ENCODE peak calls at places on chromosomes 2 and 18, in four cellular contexts. One of them, this sample, is unnamed.

GRCh38 chr2:96264656-96265348 is 995 bp downstream of the TMEM127 start:
- DNase-seq in body of pancreas: peak; percentile 35
- DNase-seq in H1: no peak
- DNase-seq in ovary: peak; percentile 22
- DNase-seq in this sample: peak; percentile 34

GRCh38 chr2:234608946-234609345 is 112.1 kb upstream of the ARL4C start:
- DNase-seq in body of pancreas: no peak
- DNase-seq in ovary: no peak
- DNase-seq in H1: no peak
- DNase-seq in this sample: no peak

GRCh38 chr2:195051401-195051800 is 605.6 kb upstream of the SLC39A10 start:
- DNase-seq in H1: no peak
- DNase-seq in ovary: no peak
- DNase-seq in body of pancreas: no peak
- DNase-seq in this sample: no peak

GRCh38 chr2:10658041-10658913 is 31.5 kb downstream of the NOL10 start:
- DNase-seq in ovary: no peak
- DNase-seq in H1: no peak
- DNase-seq in body of pancreas: no peak
- DNase-seq in this sample: no peak

GRCh38 chr2:226184940-226185575 is 614.6 kb downstream of the IRS1 start:
- DNase-seq in ovary: no peak
- DNase-seq in H1: no peak
- DNase-seq in body of pancreas: no peak
- DNase-seq in this sample: no peak

GRCh38 chr18:2656237-2657042 is 914 bp downstream of the SMCHD1 start:
- DNase-seq in body of pancreas: peak; percentile 68
- DNase-seq in H1: no peak
- DNase-seq in ovary: peak; percentile 47
- DNase-seq in this sample: peak; percentile 52

GRCh38 chr18:59915606-59916005 is 15.8 kb downstream of the PMAIP1 start:
- DNase-seq in ovary: no peak
- DNase-seq in H1: no peak
- DNase-seq in body of pancreas: no peak
- DNase-seq in this sample: no peak

GRCh38 chr2:219570924-219571310 is 422 bp downstream of the OBSL1 start:
- DNase-seq in ovary: peak; percentile 45
- DNase-seq in H1: no peak
- DNase-seq in body of pancreas: peak; percentile 43
- DNase-seq in this sample: no peak

GRCh38 chr2:187435756-187436155 is 12.3 kb downstream of the CALCRL start:
- DNase-seq in H1: no peak
- DNase-seq in ovary: no peak
- DNase-seq in body of pancreas: no peak
- DNase-seq in this sample: no peak

GRCh38 chr2:102278720-102279390 is 32.5 kb upstream of the IL1RL1 start:
- DNase-seq in ovary: no peak
- DNase-seq in body of pancreas: no peak
- DNase-seq in H1: no peak
- DNase-seq in this sample: no peak

GRCh38 chr2:110820128-110820527 is 87.8 kb downstream of the ACOXL start:
- DNase-seq in ovary: no peak
- DNase-seq in H1: no peak
- DNase-seq in body of pancreas: no peak
- DNase-seq in this sample: no peak

GRCh38 chr2:174631009-174631981 is 33.7 kb upstream of the WIPF1 start:
- DNase-seq in ovary: no peak
- DNase-seq in body of pancreas: no peak
- DNase-seq in H1: no peak
- DNase-seq in this sample: no peak

GRCh38 chr2:235514627-235515363 is 21.0 kb downstream of the AGAP1 start:
- DNase-seq in body of pancreas: no peak
- DNase-seq in H1: no peak
- DNase-seq in ovary: no peak
- DNase-seq in this sample: no peak

GRCh38 chr2:97748397-97748796 is 35.0 kb downstream of the ZAP70 start:
- DNase-seq in body of pancreas: no peak
- DNase-seq in ovary: no peak
- DNase-seq in H1: peak; percentile 57
- DNase-seq in this sample: no peak

GRCh38 chr18:56789004-56789888 is 138.1 kb downstream of the WDR7 start:
- DNase-seq in body of pancreas: peak; percentile 31
- DNase-seq in H1: no peak
- DNase-seq in ovary: no peak
- DNase-seq in this sample: no peak

GRCh38 chr18:61337527-61337926 is 4.3 kb downstream of the CDH20 start:
- DNase-seq in H1: no peak
- DNase-seq in ovary: no peak
- DNase-seq in body of pancreas: no peak
- DNase-seq in this sample: no peak

GRCh38 chr2:191020221-191020741 is 6.3 kb upstream of the STAT1 start:
- DNase-seq in body of pancreas: peak; percentile 96
- DNase-seq in ovary: peak; percentile 90
- DNase-seq in H1: peak; percentile 85
- DNase-seq in this sample: peak; percentile 94
- TF ChIP-seq POLR2A in body of pancreas: peak; percentile 52
- TF ChIP-seq POLR2A in ovary: peak; percentile 59
- TF ChIP-seq POLR2A in H1: peak; percentile 89
- TF ChIP-seq POLR2A in this sample: peak; percentile 46

GRCh38 chr2:170815746-170816498 is 765 bp upstream of the GAD1 start:
- DNase-seq in body of pancreas: peak; percentile 81
- DNase-seq in H1: no peak
- DNase-seq in ovary: peak; percentile 40
- DNase-seq in this sample: peak; percentile 67
- H3K4me1 ChIP-seq in body of pancreas: peaks cover 53% of the 10 kb centered on the region
- H3K4me1 ChIP-seq in H1: peaks cover 20% of the 10 kb centered on the region
- H3K4me1 ChIP-seq in ovary: peaks cover 6% of the 10 kb centered on the region
- H3K4me1 ChIP-seq in this sample: peaks cover 46% of the 10 kb centered on the region

DNA sequence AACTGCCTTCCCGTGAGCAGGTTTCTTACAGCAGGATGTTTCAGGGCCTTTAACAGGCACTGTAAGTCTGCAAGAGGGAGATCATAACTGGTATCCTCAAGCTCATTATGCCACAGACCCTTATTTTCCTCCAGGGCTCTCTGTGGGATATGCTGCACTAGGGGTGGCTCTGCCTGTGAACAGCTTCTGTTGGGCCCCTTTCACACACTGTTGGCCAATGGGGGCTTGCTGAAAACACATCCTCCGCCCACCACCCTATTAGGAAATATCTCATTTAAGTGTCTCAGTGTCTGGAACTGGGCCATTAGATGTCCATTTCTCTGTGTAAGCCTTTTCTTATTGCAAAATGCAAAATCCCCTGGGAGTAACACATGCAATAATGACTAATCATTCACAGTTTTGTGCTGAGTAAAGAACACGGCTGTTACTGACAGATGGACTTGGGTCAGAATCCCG is 414.3 kb upstream of the HS6ST1 start:
- DNase-seq in H1: no peak
- DNase-seq in body of pancreas: no peak
- DNase-seq in ovary: no peak
- DNase-seq in this sample: no peak
- TF ChIP-seq POLR2A in H1: no peak
- TF ChIP-seq POLR2A in body of pancreas: no peak
- TF ChIP-seq POLR2A in ovary: no peak
- TF ChIP-seq POLR2A in this sample: no peak

DNA sequence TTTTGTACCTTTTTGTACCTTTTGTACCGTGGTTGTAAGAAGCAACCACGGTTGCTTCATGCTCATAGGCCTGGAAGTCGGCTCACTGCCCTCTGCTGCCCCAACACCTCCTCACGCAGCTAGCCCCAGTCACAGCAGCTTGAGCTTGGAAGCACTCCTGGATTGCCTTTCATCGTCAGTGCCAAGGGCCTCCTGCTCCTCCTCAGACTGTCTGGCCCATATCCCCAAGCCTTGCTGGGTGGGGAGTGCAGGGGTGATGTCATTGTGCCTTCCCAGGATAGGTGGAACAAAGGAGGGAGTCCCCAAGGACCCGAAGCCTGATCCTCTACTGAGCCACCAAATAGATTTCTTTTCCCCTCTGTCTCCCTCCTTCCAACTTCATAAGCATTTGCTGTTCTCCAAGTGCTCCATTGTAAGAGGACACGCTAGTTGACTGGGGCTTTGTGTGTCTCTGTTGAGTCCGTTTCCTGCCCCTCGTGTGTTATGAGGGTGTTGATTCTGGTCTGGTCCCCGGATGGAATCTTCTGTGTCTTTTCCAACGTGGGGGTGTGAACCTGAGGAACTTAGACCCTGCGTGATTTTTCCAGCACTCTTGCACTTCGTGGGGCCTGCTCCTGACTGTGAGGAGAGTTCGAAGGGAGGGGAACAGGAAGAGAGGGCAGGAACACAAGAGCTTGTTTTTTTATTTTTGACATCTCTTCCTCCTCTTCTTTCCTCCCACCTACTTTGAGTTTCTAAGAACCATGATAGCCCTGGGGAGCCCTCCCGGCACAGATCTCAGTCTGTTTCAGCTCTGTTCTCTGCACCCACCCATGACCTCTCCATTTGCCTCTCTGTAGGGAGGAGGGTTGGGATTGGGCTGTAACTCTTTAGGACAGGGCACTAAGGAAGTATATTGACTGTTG is 127.2 kb upstream of the EML6 start:
- DNase-seq in body of pancreas: no peak
- DNase-seq in H1: no peak
- DNase-seq in ovary: peak; percentile 44
- DNase-seq in this sample: peak; percentile 45
- H3K4me1 ChIP-seq in body of pancreas: peaks cover 61% of the 10 kb centered on the region
- H3K4me1 ChIP-seq in H1: peaks cover 7% of the 10 kb centered on the region
- H3K4me1 ChIP-seq in ovary: peaks cover 25% of the 10 kb centered on the region
- H3K4me1 ChIP-seq in this sample: peaks cover 54% of the 10 kb centered on the region

GRCh38 chr2:29013046-29013780 is 32.1 kb downstream of the TOGARAM2 start:
- DNase-seq in H1: no peak
- DNase-seq in ovary: no peak
- DNase-seq in body of pancreas: no peak
- DNase-seq in this sample: no peak
- TF ChIP-seq POLR2A in H1: no peak
- TF ChIP-seq POLR2A in ovary: no peak
- TF ChIP-seq POLR2A in body of pancreas: no peak
- TF ChIP-seq POLR2A in this sample: no peak